ENCODE peak calls at places on chromosomes 13 and 19, in eight cellular contexts. K is uterus, C is keratinocyte, L is AG09309, W is bronchial epithelial cell, H is transverse colon, Q is Calu3, I is brain microvascular endothelial cell. T is an unnamed sample.

GRCh38 chr13:42970824-42971669 is 21.0 kb downstream of the EPSTI1 start:
- DNase-seq in H (peak; percentile 50), L (no peak), K (no peak), Q (peak; percentile 41), W (peak; percentile 61), I (peak; percentile 64), C (no peak), T (no peak)

GRCh38 chr19:39144487-39145071 is 19.0 kb downstream of the PAK4 start:
- DNase-seq in K (peak; percentile 44), Q (peak; percentile 32), I (no peak), L (no peak), H (no peak), C (no peak), W (no peak), T (peak; percentile 53)

GRCh38 chr19:3617463-3617862 is 9.1 kb downstream of the CACTIN start:
- DNase-seq in I (no peak), K (no peak), Q (no peak), W (no peak), L (no peak), C (no peak), H (peak; percentile 77), T (peak; percentile 70)

GRCh38 chr13:93496985-93497673 is 270.5 kb downstream of the GPC6 start:
- DNase-seq in I (no peak), W (no peak), H (no peak), Q (no peak), K (no peak), C (no peak), L (no peak), T (no peak)

GRCh38 chr19:34096020-34096915 is 76.0 kb upstream of the LSM14A start:
- DNase-seq in W (peak; percentile 59), I (peak; percentile 28), C (peak; percentile 7), Q (peak; percentile 20), K (no peak), H (no peak), L (no peak), T (no peak)

GRCh38 chr19:53947624-53948023 is 15.1 kb upstream of the CACNG8 start:
- DNase-seq in H (no peak), I (no peak), C (no peak), L (no peak), Q (peak; percentile 41), W (no peak), K (no peak), T (peak; percentile 9)

GRCh38 chr13:102846261-102847015 is 606 bp downstream of the ERCC5 start:
- DNase-seq in H (peak; percentile 60), W (peak; percentile 39), L (no peak), I (peak; percentile 39), K (peak; percentile 21), C (no peak), Q (no peak), T (peak; percentile 40)

GRCh38 chr13:42746846-42747245 is 34.5 kb upstream of the FAM216B start:
- DNase-seq in L (no peak), W (peak; percentile 33), Q (no peak), H (no peak), C (no peak), K (no peak), I (no peak), T (no peak)

GRCh38 chr19:45428385-45429231 is 4.9 kb upstream of the ERCC1 start:
- DNase-seq in K (peak; percentile 52), Q (peak; percentile 58), I (peak; percentile 39), C (no peak), L (no peak), H (peak; percentile 52), W (no peak), T (no peak)

GRCh38 chr13:69423844-69424243 is 683.8 kb upstream of the ATXN8OS start:
- DNase-seq in Q (no peak), W (no peak), C (no peak), H (no peak), K (no peak), L (no peak), I (no peak), T (no peak)

GRCh38 chr19:31285744-31286143 is 63.5 kb downstream of the TSHZ3 start:
- DNase-seq in Q (no peak), K (peak; percentile 42), L (no peak), W (no peak), H (no peak), I (peak; percentile 9), C (no peak), T (no peak)

GRCh38 chr13:80840313-80840976 is 499.5 kb upstream of the SPRY2 start:
- DNase-seq in C (no peak), H (no peak), Q (no peak), K (peak; percentile 49), W (no peak), L (no peak), I (peak; percentile 27), T (no peak)

GRCh38 chr19:44553478-44554171 is 24.1 kb upstream of the CEACAM20 start:
- DNase-seq in L (no peak), W (peak; percentile 96), K (no peak), C (peak; percentile 88), H (no peak), I (peak; percentile 15), Q (peak; percentile 29), T (no peak)

GRCh38 chr19:54390942-54391577 is 24.2 kb upstream of the TTYH1 start:
- DNase-seq in I (peak; percentile 26), Q (peak; percentile 75), L (peak; percentile 25), K (no peak), W (peak; percentile 35), H (peak; percentile 40), C (peak; percentile 4), T (no peak)

GRCh38 chr19:27765397-27765796 is 1447.6 kb downstream of the UQCRFS1 start:
- DNase-seq in C (no peak), H (no peak), K (no peak), L (no peak), Q (no peak), I (no peak), W (no peak), T (no peak)

GRCh38 chr19:8373867-8374813 is 10.2 kb downstream of the ANGPTL4 start:
- DNase-seq in C (no peak), H (peak; percentile 56), Q (no peak), I (no peak), K (no peak), W (no peak), L (no peak), T (no peak)

GRCh38 chr19:8396563-8397203 is 6.5 kb downstream of the RAB11B start:
- DNase-seq in W (peak; percentile 38), C (no peak), L (no peak), H (peak; percentile 65), I (peak; percentile 64), Q (peak; percentile 41), K (peak; percentile 49), T (peak; percentile 60)

GRCh38 chr19:49684251-49684982 is 5.0 kb upstream of the ADM5 start:
- DNase-seq in C (no peak), I (no peak), K (no peak), H (no peak), Q (peak; percentile 65), L (no peak), W (no peak), T (no peak)

GRCh38 chr19:3983936-3984583 is 1.2 kb downstream of the EEF2 start:
- DNase-seq in I (no peak), H (peak; percentile 70), Q (no peak), L (no peak), W (peak; percentile 37), C (peak; percentile 48), K (no peak), T (no peak)

GRCh38 chr13:80359459-80360297 is 18.8 kb upstream of the SPRY2 start:
- DNase-seq in I (no peak), H (no peak), K (no peak), Q (no peak), C (no peak), L (no peak), W (no peak), T (no peak)

GRCh38 chr19:18596752-18597157 is 8.2 kb downstream of the REX1BD start:
- DNase-seq in L (no peak), K (peak; percentile 43), I (no peak), Q (peak; percentile 38), H (peak; percentile 63), W (no peak), C (no peak), T (peak; percentile 85)

GRCh38 chr19:19647037-19647835 is 3.8 kb upstream of the GMIP start:
- DNase-seq in L (no peak), Q (no peak), K (peak; percentile 14), I (no peak), C (no peak), H (no peak), W (no peak), T (peak; percentile 77)

GRCh38 chr19:10568826-10569651 is at the start of gene CDKN2D:
- DNase-seq in W (peak; percentile 97), K (peak; percentile 99), Q (peak; percentile 97), C (peak; percentile 82), L (peak; percentile 96), H (peak; percentile 100), I (peak; percentile 100), T (peak; percentile 100)

GRCh38 chr13:48826039-48826438 is 149.7 kb upstream of the FNDC3A start:
- DNase-seq in I (no peak), W (no peak), K (no peak), H (no peak), Q (no peak), L (no peak), C (no peak), T (no peak)
- TF ChIP-seq CTCF in I (peak; percentile 8), W (no peak), K (no peak), H (no peak), Q (no peak), L (no peak), C (no peak), T (no peak)

GRCh38 chr19:37511186-37511585 is 4.4 kb downstream of the ZNF793 start:
- DNase-seq in C (no peak), L (no peak), W (no peak), K (no peak), H (no peak), Q (no peak), I (no peak), T (no peak)

GRCh38 chr19:37511821-37512220 is 5.1 kb downstream of the ZNF793 start:
- DNase-seq in C (no peak), K (no peak), H (no peak), I (no peak), W (no peak), L (no peak), Q (no peak), T (no peak)

GRCh38 chr19:37507167-37507464 is 377 bp downstream of the ZNF793 start:
- DNase-seq in C (no peak), K (no peak), Q (no peak), H (no peak), I (no peak), W (no peak), L (no peak), T (no peak)

GRCh38 chr19:37505958-37506386 is 767 bp upstream of the ZNF793 start:
- DNase-seq in K (no peak), L (no peak), H (no peak), W (no peak), C (no peak), Q (no peak), I (no peak), T (no peak)

GRCh38 chr19:37506387-37507166 is at the start of gene ZNF793:
- DNase-seq in I (peak; percentile 69), H (peak; percentile 81), W (peak; percentile 82), K (peak; percentile 84), L (peak; percentile 39), C (peak; percentile 61), Q (no peak), T (peak; percentile 75)
- TF ChIP-seq CTCF in I (no peak), H (no peak), W (no peak), K (no peak), L (no peak), C (no peak), Q (no peak), T (no peak)

GRCh38 chr13:23375007-23375971 is 58.2 kb downstream of the SACS start:
- DNase-seq in Q (peak; percentile 89), H (peak; percentile 96), K (peak; percentile 97), I (peak; percentile 94), C (peak; percentile 58), W (peak; percentile 68), L (peak; percentile 68), T (peak; percentile 99)
- TF ChIP-seq CTCF in Q (no peak), H (peak; percentile 8), K (no peak), I (no peak), C (no peak), W (peak; percentile 23), L (no peak), T (peak; percentile 37)

GRCh38 chr13:30572859-30573275 is 44.9 kb upstream of the USPL1 start:
- DNase-seq in L (no peak), H (no peak), W (peak; percentile 39), C (no peak), K (no peak), I (peak; percentile 42), Q (no peak), T (no peak)
- TF ChIP-seq CTCF in L (peak; percentile 32), H (no peak), W (no peak), C (no peak), K (peak; percentile 33), I (peak; percentile 41), Q (no peak), T (no peak)